ENCODE peak calls at places on chromosomes 12 and 14, in seven cellular contexts. One of them, this sample, is unnamed.

GRCh38 chr14:98612434-98613200 is 659.4 kb downstream of the BCL11B start:
- DNase-seq in ELR: no peak
- DNase-seq in NCI-H1105 treated with DMSO at 0.1 percent for 48 hours: no peak
- DNase-seq in activated CD8-positive, alpha-beta T cell treated with anti-CD3 and anti-CD28 coated beads for 36 hours: no peak
- DNase-seq in islet precursor cell: no peak
- DNase-seq in NCI-H1092: no peak
- DNase-seq in progenitor cell of endocrine pancreas: no peak
- DNase-seq in this sample: no peak

GRCh38 chr12:33006106-33006505 is 109.5 kb upstream of the PKP2 start:
- DNase-seq in ELR: no peak
- DNase-seq in NCI-H1105 treated with DMSO at 0.1 percent for 48 hours: no peak
- DNase-seq in activated CD8-positive, alpha-beta T cell treated with anti-CD3 and anti-CD28 coated beads for 36 hours: no peak
- DNase-seq in islet precursor cell: no peak
- DNase-seq in NCI-H1092: no peak
- DNase-seq in progenitor cell of endocrine pancreas: no peak
- DNase-seq in this sample: no peak

GRCh38 chr12:97794335-97794734 is 331.7 kb downstream of the RMST start:
- DNase-seq in ELR: no peak
- DNase-seq in NCI-H1105 treated with DMSO at 0.1 percent for 48 hours: no peak
- DNase-seq in activated CD8-positive, alpha-beta T cell treated with anti-CD3 and anti-CD28 coated beads for 36 hours: no peak
- DNase-seq in islet precursor cell: no peak
- DNase-seq in NCI-H1092: no peak
- DNase-seq in progenitor cell of endocrine pancreas: no peak
- DNase-seq in this sample: no peak

GRCh38 chr14:75702606-75703261 is 41.7 kb downstream of the TTLL5 start:
- DNase-seq in ELR: no peak
- DNase-seq in NCI-H1105 treated with DMSO at 0.1 percent for 48 hours: no peak
- DNase-seq in activated CD8-positive, alpha-beta T cell treated with anti-CD3 and anti-CD28 coated beads for 36 hours: no peak
- DNase-seq in islet precursor cell: no peak
- DNase-seq in NCI-H1092: no peak
- DNase-seq in progenitor cell of endocrine pancreas: no peak
- DNase-seq in this sample: no peak

GRCh38 chr12:15532364-15532977 is 210.2 kb downstream of the PTPRO start:
- DNase-seq in ELR: peak
- DNase-seq in NCI-H1105 treated with DMSO at 0.1 percent for 48 hours: peak
- DNase-seq in activated CD8-positive, alpha-beta T cell treated with anti-CD3 and anti-CD28 coated beads for 36 hours: peak
- DNase-seq in islet precursor cell: peak
- DNase-seq in NCI-H1092: no peak
- DNase-seq in progenitor cell of endocrine pancreas: no peak
- DNase-seq in this sample: peak

GRCh38 chr14:40312296-40312695 is 880.1 kb upstream of the FBXO33 start:
- DNase-seq in ELR: no peak
- DNase-seq in NCI-H1105 treated with DMSO at 0.1 percent for 48 hours: no peak
- DNase-seq in activated CD8-positive, alpha-beta T cell treated with anti-CD3 and anti-CD28 coated beads for 36 hours: no peak
- DNase-seq in islet precursor cell: no peak
- DNase-seq in NCI-H1092: no peak
- DNase-seq in progenitor cell of endocrine pancreas: no peak
- DNase-seq in this sample: peak

GRCh38 chr12:46480724-46481123 is 108.2 kb upstream of the SLC38A2 start:
- DNase-seq in ELR: no peak
- DNase-seq in NCI-H1105 treated with DMSO at 0.1 percent for 48 hours: no peak
- DNase-seq in activated CD8-positive, alpha-beta T cell treated with anti-CD3 and anti-CD28 coated beads for 36 hours: no peak
- DNase-seq in islet precursor cell: no peak
- DNase-seq in NCI-H1092: no peak
- DNase-seq in progenitor cell of endocrine pancreas: no peak
- DNase-seq in this sample: no peak

GRCh38 chr14:54333511-54333910 is 63.3 kb upstream of the CDKN3 start:
- DNase-seq in ELR: no peak
- DNase-seq in NCI-H1105 treated with DMSO at 0.1 percent for 48 hours: no peak
- DNase-seq in activated CD8-positive, alpha-beta T cell treated with anti-CD3 and anti-CD28 coated beads for 36 hours: no peak
- DNase-seq in islet precursor cell: no peak
- DNase-seq in NCI-H1092: no peak
- DNase-seq in progenitor cell of endocrine pancreas: no peak
- DNase-seq in this sample: no peak

GRCh38 chr12:25590021-25590721 is 37.1 kb upstream of the LMNTD1 start:
- DNase-seq in ELR: no peak
- DNase-seq in NCI-H1105 treated with DMSO at 0.1 percent for 48 hours: no peak
- DNase-seq in activated CD8-positive, alpha-beta T cell treated with anti-CD3 and anti-CD28 coated beads for 36 hours: peak
- DNase-seq in islet precursor cell: no peak
- DNase-seq in NCI-H1092: no peak
- DNase-seq in progenitor cell of endocrine pancreas: no peak
- DNase-seq in this sample: no peak

GRCh38 chr14:105034314-105035039 is 13.6 kb upstream of the CDCA4 start:
- DNase-seq in ELR: peak
- DNase-seq in NCI-H1105 treated with DMSO at 0.1 percent for 48 hours: no peak
- DNase-seq in activated CD8-positive, alpha-beta T cell treated with anti-CD3 and anti-CD28 coated beads for 36 hours: no peak
- DNase-seq in islet precursor cell: no peak
- DNase-seq in NCI-H1092: no peak
- DNase-seq in progenitor cell of endocrine pancreas: no peak
- DNase-seq in this sample: no peak

GRCh38 chr14:59358105-59358504 is 107.1 kb downstream of the GPR135 start:
- DNase-seq in ELR: peak
- DNase-seq in NCI-H1105 treated with DMSO at 0.1 percent for 48 hours: no peak
- DNase-seq in activated CD8-positive, alpha-beta T cell treated with anti-CD3 and anti-CD28 coated beads for 36 hours: no peak
- DNase-seq in islet precursor cell: peak
- DNase-seq in NCI-H1092: no peak
- DNase-seq in progenitor cell of endocrine pancreas: no peak
- DNase-seq in this sample: no peak

GRCh38 chr12:5889381-5890047 is 55.5 kb downstream of the ANO2 start:
- DNase-seq in ELR: peak
- DNase-seq in NCI-H1105 treated with DMSO at 0.1 percent for 48 hours: no peak
- DNase-seq in activated CD8-positive, alpha-beta T cell treated with anti-CD3 and anti-CD28 coated beads for 36 hours: peak
- DNase-seq in islet precursor cell: peak
- DNase-seq in NCI-H1092: no peak
- DNase-seq in progenitor cell of endocrine pancreas: no peak
- DNase-seq in this sample: peak

GRCh38 chr14:92729632-92730358 is 18.6 kb downstream of the LGMN start:
- DNase-seq in ELR: peak
- DNase-seq in NCI-H1105 treated with DMSO at 0.1 percent for 48 hours: no peak
- DNase-seq in activated CD8-positive, alpha-beta T cell treated with anti-CD3 and anti-CD28 coated beads for 36 hours: peak
- DNase-seq in islet precursor cell: no peak
- DNase-seq in NCI-H1092: no peak
- DNase-seq in progenitor cell of endocrine pancreas: no peak
- DNase-seq in this sample: peak

GRCh38 chr12:132597333-132598283 is 12.8 kb downstream of the LRCOL1 start:
- DNase-seq in ELR: peak
- DNase-seq in NCI-H1105 treated with DMSO at 0.1 percent for 48 hours: peak
- DNase-seq in activated CD8-positive, alpha-beta T cell treated with anti-CD3 and anti-CD28 coated beads for 36 hours: peak
- DNase-seq in islet precursor cell: no peak
- DNase-seq in NCI-H1092: peak
- DNase-seq in progenitor cell of endocrine pancreas: no peak
- DNase-seq in this sample: peak

GRCh38 chr12:9673404-9674225 is 4.1 kb downstream of the CLEC2D start:
- DNase-seq in ELR: peak
- DNase-seq in NCI-H1105 treated with DMSO at 0.1 percent for 48 hours: no peak
- DNase-seq in activated CD8-positive, alpha-beta T cell treated with anti-CD3 and anti-CD28 coated beads for 36 hours: peak
- DNase-seq in islet precursor cell: peak
- DNase-seq in NCI-H1092: no peak
- DNase-seq in progenitor cell of endocrine pancreas: no peak
- DNase-seq in this sample: peak